ENCODE peak calls at places on chromosomes 4 and X, in eight cellular contexts. A is astrocyte, J is GM23248, Y is stomach, I is tibial artery, H is ovary, T is upper lobe of right lung, M is OCI-LY7. K is an unnamed sample.
A peak's percentile ranks its signal among the peaks of the same experiment; 100 is the strongest.

GRCh38 chr4:86184216-86184915 is 175.5 kb downstream of the MAPK10 start:
- DNase-seq in J (peak; percentile 43), M (no peak), I (no peak), Y (no peak), T (no peak), H (no peak), A (peak; percentile 36), K (no peak)

GRCh38 chrX:42415636-42416035 is 362.3 kb downstream of the PPP1R2C start:
- DNase-seq in I (no peak), Y (no peak), M (no peak), T (no peak), J (no peak), A (no peak), H (no peak), K (no peak)

GRCh38 chr4:16259531-16260246 is 33.4 kb upstream of the TAPT1 start:
- DNase-seq in Y (no peak), A (peak; percentile 34), M (no peak), T (no peak), H (no peak), I (no peak), J (peak; percentile 55), K (no peak)

GRCh38 chr4:137861682-137862081 is 329.4 kb upstream of the PCDH18 start:
- DNase-seq in H (no peak), T (no peak), J (peak; percentile 63), M (peak; percentile 11), A (no peak), I (no peak), Y (no peak), K (no peak)

GRCh38 chrX:136879001-136879667 is 1.4 kb downstream of the RBMX start:
- DNase-seq in H (no peak), M (peak; percentile 24), A (no peak), Y (no peak), I (no peak), T (no peak), J (peak; percentile 52), K (no peak)

GRCh38 chr4:173531085-173531965 is 1.3 kb upstream of the HAND2 start:
- DNase-seq in A (no peak), I (no peak), J (peak; percentile 79), M (no peak), T (no peak), Y (no peak), H (peak; percentile 26), K (peak; percentile 74)

GRCh38 chr4:54110019-54110416 is 10.1 kb downstream of the GSX2 start:
- DNase-seq in Y (no peak), H (no peak), M (no peak), I (no peak), A (no peak), J (no peak), T (no peak), K (no peak)

GRCh38 chr4:28709821-28710330 is 1849.2 kb downstream of the STIM2 start:
- DNase-seq in I (no peak), A (no peak), Y (no peak), J (no peak), T (no peak), H (no peak), M (no peak), K (no peak)

DNA sequence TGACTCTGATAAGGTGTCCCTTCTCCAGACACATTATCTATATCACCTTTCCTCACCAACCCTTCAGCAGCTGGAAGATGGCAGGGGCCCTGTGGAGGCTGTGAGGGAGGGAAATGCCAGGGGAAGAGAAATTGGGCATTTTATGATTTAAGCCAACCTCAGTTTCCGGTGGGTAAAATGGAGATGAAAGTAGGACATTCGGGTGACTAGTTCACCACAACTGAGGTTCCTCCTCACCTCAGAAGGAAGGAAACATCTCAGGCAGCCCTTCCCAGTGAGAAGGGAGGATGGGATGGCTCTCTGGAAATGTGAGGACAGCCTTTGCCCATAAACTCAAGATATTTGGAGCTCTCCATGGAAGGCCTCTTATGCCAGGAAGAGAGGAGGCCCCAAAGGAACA is 251.5 kb downstream of the MID1IP1 start:
- DNase-seq in J (no peak), A (no peak), Y (no peak), I (no peak), T (no peak), H (no peak), M (no peak), K (no peak)
- H3K4me1 ChIP-seq in J (no peaks in the 10 kb centered on the region), A (no peaks in the 10 kb centered on the region), Y (no peaks in the 10 kb centered on the region), I (no peaks in the 10 kb centered on the region), T (no peaks in the 10 kb centered on the region), H (no peaks in the 10 kb centered on the region), M (no peaks in the 10 kb centered on the region), K (no peaks in the 10 kb centered on the region)

GRCh38 chr4:23887989-23888388 is 1.9 kb downstream of the PPARGC1A start:
- DNase-seq in I (no peak), T (no peak), J (no peak), H (no peak), A (no peak), Y (no peak), M (no peak), K (no peak)

GRCh38 chr4:23890369-23891063 is 669 bp upstream of the PPARGC1A start:
- DNase-seq in H (no peak), T (no peak), J (no peak), M (no peak), Y (no peak), A (no peak), I (no peak), K (no peak)

GRCh38 chr4:23889814-23890269 is at the start of gene PPARGC1A:
- DNase-seq in Y (peak; percentile 70), H (peak; percentile 46), A (peak; percentile 45), T (peak; percentile 68), J (peak; percentile 45), I (peak; percentile 84), M (no peak), K (peak; percentile 56)

GRCh38 chr4:23888421-23889319 is 1.2 kb downstream of the PPARGC1A start:
- DNase-seq in T (no peak), A (peak; percentile 65), H (no peak), I (peak; percentile 64), M (no peak), Y (no peak), J (peak; percentile 60), K (no peak)

DNA sequence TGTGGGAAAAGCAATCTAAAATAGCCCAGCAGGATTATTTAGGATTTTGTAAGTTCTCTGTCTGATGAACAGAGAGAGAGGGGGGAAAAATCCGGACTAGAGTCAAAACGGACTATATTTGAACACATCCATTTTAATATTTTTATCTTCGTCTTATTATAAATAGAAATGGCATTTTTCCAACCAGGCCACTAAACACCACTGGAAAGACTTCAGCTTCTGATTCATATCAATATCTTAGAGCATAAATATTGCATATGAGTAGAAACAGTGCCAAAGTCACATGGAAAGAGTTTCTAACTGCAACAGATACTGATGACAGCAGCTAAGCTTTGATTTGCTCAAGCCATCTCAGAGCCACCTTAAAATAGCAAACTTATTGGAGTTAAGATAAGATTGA is 479 bp downstream of the PPARGC1A start:
- DNase-seq in T (no peak), A (no peak), H (no peak), M (no peak), Y (no peak), I (no peak), J (peak; percentile 15), K (no peak)
- H3K4me3 ChIP-seq in T (peak overlapping the region; percentile 55), A (peak overlapping the region; percentile 67), H (peak overlapping the region; percentile 36), M (no peak overlapping the region), Y (peak overlapping the region; percentile 52), I (peak overlapping the region; percentile 58), J (peak overlapping the region; percentile 73), K (peak overlapping the region; percentile 57)

GRCh38 chrX:71103110-71103983 is 3.2 kb downstream of the CXorf65 start:
- DNase-seq in J (peak; percentile 14), H (peak; percentile 24), Y (peak; percentile 34), M (peak; percentile 60), T (no peak), A (no peak), I (no peak), K (no peak)

GRCh38 chrX:71107245-71107644 is 705 bp upstream of the CXorf65 start:
- DNase-seq in Y (no peak), H (no peak), M (no peak), A (no peak), T (no peak), I (no peak), J (no peak), K (peak; percentile 5)

GRCh38 chrX:71105638-71106037 is 902 bp downstream of the CXorf65 start:
- DNase-seq in T (no peak), M (no peak), A (no peak), J (no peak), I (no peak), H (no peak), Y (no peak), K (no peak)

GRCh38 chrX:71107762-71108360 is 1.3 kb upstream of the CXorf65 start:
- DNase-seq in T (no peak), I (no peak), A (no peak), M (no peak), H (no peak), J (no peak), Y (no peak), K (peak; percentile 27)

DNA sequence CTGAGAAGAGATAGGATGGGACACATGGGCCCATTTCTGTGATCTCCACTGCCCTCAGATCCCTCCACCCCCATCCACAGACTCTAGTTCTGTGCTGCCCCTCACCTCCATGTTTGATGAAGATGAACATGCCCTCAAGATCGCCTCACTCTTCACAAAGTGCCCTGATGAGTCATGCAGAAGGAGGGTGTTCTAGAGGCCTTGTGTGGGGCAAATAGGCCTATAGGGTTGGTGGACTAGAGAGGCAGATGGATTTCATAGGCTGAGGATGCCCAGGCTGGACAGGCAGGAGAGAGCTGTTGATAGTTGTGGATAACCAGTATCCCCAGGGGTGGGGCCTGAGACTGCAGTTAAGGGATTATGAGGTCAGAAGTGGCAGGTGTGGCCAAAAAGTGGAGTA is at the start of gene CXorf65:
- DNase-seq in T (no peak), H (no peak), M (no peak), J (no peak), Y (no peak), I (no peak), A (no peak), K (no peak)
- H3K4me1 ChIP-seq in T (no peaks in the 10 kb centered on the region), H (no peaks in the 10 kb centered on the region), M (peaks cover 49% of the 10 kb centered on the region), J (no peaks in the 10 kb centered on the region), Y (peaks cover 4% of the 10 kb centered on the region), I (no peaks in the 10 kb centered on the region), A (no peaks in the 10 kb centered on the region), K (no peaks in the 10 kb centered on the region)

GRCh38 chrX:17412692-17413091 is 37.7 kb downstream of the NHS start:
- DNase-seq in H (no peak), I (no peak), T (no peak), Y (no peak), J (peak; percentile 81), M (no peak), A (peak; percentile 89), K (no peak)

GRCh38 chrX:17413228-17413627 is 38.2 kb downstream of the NHS start:
- DNase-seq in A (peak; percentile 96), T (no peak), J (peak; percentile 80), M (no peak), H (no peak), I (no peak), Y (no peak), K (no peak)

GRCh38 chrX:17415242-17415815 is 40.3 kb downstream of the NHS start:
- DNase-seq in M (no peak), T (no peak), Y (no peak), A (peak; percentile 73), J (no peak), I (no peak), H (no peak), K (no peak)

GRCh38 chrX:17414057-17414658 is 39.2 kb downstream of the NHS start:
- DNase-seq in A (no peak), H (peak; percentile 32), M (no peak), I (peak; percentile 59), T (no peak), J (peak; percentile 32), Y (no peak), K (no peak)

DNA sequence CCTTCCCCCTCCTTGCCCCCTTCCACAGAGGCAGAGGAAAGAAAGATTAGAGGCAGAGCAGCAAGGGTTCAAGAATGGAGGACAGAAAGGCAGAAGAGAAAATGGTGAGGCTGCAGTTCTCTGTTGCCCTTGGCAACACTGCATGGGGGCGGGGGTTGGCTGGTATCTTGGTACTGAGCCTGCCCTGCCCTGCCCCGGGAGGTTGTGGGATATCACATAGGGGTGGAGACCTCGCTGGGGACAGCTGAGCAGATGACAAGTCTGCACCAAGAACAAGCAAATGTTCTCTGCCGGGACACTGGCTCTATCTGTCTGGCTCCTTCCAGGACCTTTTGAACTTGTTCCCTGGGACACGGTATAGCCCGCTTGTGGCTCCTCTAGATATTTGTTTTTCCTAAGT is 39.8 kb downstream of the NHS start:
- DNase-seq in J (no peak), A (no peak), H (peak; percentile 18), Y (peak; percentile 50), M (no peak), T (no peak), I (peak; percentile 60), K (peak; percentile 82)
- H3K4me3 ChIP-seq in J (no peak overlapping the region), A (peak overlapping the region; percentile 23), H (no peak overlapping the region), Y (no peak overlapping the region), M (no peak overlapping the region), T (no peak overlapping the region), I (no peak overlapping the region), K (no peak overlapping the region)

K was measured in aorta.